ENCODE peak calls at places on chromosomes 1 and 21, in four cellular contexts. J, H, S and Q are unnamed samples.

GRCh38 chr1:54271341-54271740 is 71.4 kb downstream of the MRPL37 start:
- DNase-seq in J (no peak), H (no peak), S (no peak), Q (no peak)

GRCh38 chr1:236282159-236282716 is 480 bp upstream of the ERO1B start:
- DNase-seq in J (no peak), H (no peak), S (no peak), Q (no peak)

GRCh38 chr1:15916417-15916816 is 59.5 kb downstream of the ZBTB17 start:
- DNase-seq in J (no peak), H (no peak), S (no peak), Q (no peak)

GRCh38 chr1:53274541-53275185 is 36.3 kb upstream of the MAGOH start:
- DNase-seq in J (no peak), H (no peak), S (no peak), Q (no peak)

GRCh38 chr1:220666349-220666748 is 23.8 kb upstream of the C1orf115 start:
- DNase-seq in J (no peak), H (no peak), S (no peak), Q (no peak)

GRCh38 chr1:23376890-23377811 is 7.5 kb upstream of the ZNF436 start:
- DNase-seq in J (peak), H (peak), S (peak), Q (no peak)

GRCh38 chr1:208240698-208241355 is 3.4 kb downstream of the PLXNA2 start:
- DNase-seq in J (no peak), H (no peak), S (no peak), Q (no peak)

GRCh38 chr1:159076438-159076752 is 171 bp downstream of the AIM2 start:
- DNase-seq in J (no peak), H (no peak), S (no peak), Q (no peak)

GRCh38 chr1:214325401-214325800 is 44.4 kb downstream of the SMYD2 start:
- DNase-seq in J (no peak), H (no peak), S (no peak), Q (no peak)

GRCh38 chr1:206905295-206906164 is 8.3 kb downstream of the IL24 start:
- DNase-seq in J (peak), H (no peak), S (no peak), Q (no peak)

GRCh38 chr21:26124896-26125295 is 45.7 kb downstream of the APP start:
- DNase-seq in J (no peak), H (no peak), S (no peak), Q (no peak)

GRCh38 chr1:108896160-108897150 is 19.7 kb downstream of the GPSM2 start:
- DNase-seq in J (no peak), H (no peak), S (no peak), Q (no peak)

GRCh38 chr1:41361495-41362356 is 492 bp downstream of the FOXO6 start:
- DNase-seq in J (no peak), H (no peak), S (no peak), Q (peak)

GRCh38 chr1:228163004-228163753 is 2.4 kb upstream of the IBA57 start:
- DNase-seq in J (no peak), H (no peak), S (no peak), Q (no peak)

GRCh38 chr1:21904475-21904724 is 32.7 kb downstream of the HSPG2 start:
- DNase-seq in J (no peak), H (no peak), S (no peak), Q (no peak)

GRCh38 chr1:54171636-54172035 is 18.8 kb upstream of the CDCP2 start:
- DNase-seq in J (no peak), H (no peak), S (no peak), Q (no peak)

GRCh38 chr1:8443558-8444194 is 125.8 kb downstream of the SLC45A1 start:
- DNase-seq in J (no peak), H (no peak), S (no peak), Q (peak)

GRCh38 chr1:66168467-66168887 is 365.5 kb upstream of the SGIP1 start:
- DNase-seq in J (peak), H (no peak), S (no peak), Q (no peak)

GRCh38 chr1:235074335-235075120 is 54.1 kb downstream of the TOMM20 start:
- DNase-seq in J (peak), H (no peak), S (peak), Q (no peak)

GRCh38 chr1:9603766-9604753 is 15.3 kb downstream of the TMEM201 start:
- DNase-seq in J (no peak), H (no peak), S (no peak), Q (no peak)

GRCh38 chr21:26918318-26919065 is 48.4 kb downstream of the ADAMTS5 start:
- DNase-seq in J (no peak), H (no peak), S (no peak), Q (no peak)

GRCh38 chr1:15598436-15598835 is 13.6 kb upstream of the AGMAT start:
- DNase-seq in J (no peak), H (no peak), S (no peak), Q (no peak)

GRCh38 chr1:160907976-160908375 is 23.0 kb upstream of the ITLN1 start:
- DNase-seq in J (no peak), H (no peak), S (no peak), Q (no peak)

GRCh38 chr1:160901768-160902167 is 16.8 kb upstream of the ITLN1 start:
- DNase-seq in J (no peak), H (no peak), S (no peak), Q (no peak)

GRCh38 chr1:160905617-160905989 is 20.6 kb upstream of the ITLN1 start:
- DNase-seq in J (no peak), H (no peak), S (no peak), Q (no peak)

GRCh38 chr1:160910351-160910750 is 25.4 kb upstream of the ITLN1 start:
- DNase-seq in J (no peak), H (no peak), S (no peak), Q (no peak)

DNA sequence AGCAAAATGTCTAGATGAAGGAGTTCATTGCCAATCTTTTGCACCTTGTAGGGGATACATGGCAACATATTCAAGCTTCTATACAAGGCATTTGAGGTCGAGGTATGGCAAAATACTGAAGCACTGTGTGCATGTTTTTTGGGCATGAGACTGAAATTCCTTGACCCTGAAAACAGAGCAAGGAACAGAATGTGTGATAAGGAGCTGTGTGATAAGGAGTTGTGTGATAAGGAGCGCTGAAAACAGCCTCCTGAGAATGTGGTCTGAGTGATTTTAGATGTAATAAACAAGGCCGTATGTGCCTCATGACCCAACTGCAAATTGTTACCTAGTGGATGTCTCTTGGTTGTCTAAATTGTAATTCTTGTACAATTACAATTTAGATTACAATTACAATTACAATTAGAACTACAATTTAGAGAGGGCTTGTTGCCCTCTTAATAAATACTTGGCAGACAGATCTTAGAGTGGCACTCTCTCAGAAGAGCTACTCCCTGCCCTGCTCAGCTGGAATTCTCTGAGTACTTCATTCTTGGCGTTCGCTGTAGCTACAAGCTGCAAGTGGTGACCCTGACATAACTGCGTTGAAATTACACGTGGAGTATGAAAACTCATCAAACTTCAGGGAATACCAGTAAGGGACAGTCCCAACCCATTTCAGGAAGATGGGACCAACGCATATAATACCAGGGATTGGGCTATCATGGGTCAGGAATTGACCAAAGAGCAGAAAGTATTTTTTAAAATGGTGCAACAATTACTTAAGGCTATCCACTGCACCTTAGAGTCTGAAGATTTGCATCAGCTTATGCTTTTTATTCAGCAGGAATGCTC is 20.0 kb upstream of the ITLN1 start:
- DNase-seq in J (no peak), H (no peak), S (no peak), Q (no peak)
- TF ChIP-seq NR3C1 in J (no peak), H (no peak), S (no peak), Q (no peak)

GRCh38 chr1:174247472-174247871 is 88.2 kb downstream of the RABGAP1L start:
- DNase-seq in J (no peak), H (no peak), S (no peak), Q (peak)

GRCh38 chr1:174244017-174244416 is 84.7 kb downstream of the RABGAP1L start:
- DNase-seq in J (no peak), H (no peak), S (no peak), Q (no peak)

GRCh38 chr1:174242856-174243255 is 83.5 kb downstream of the RABGAP1L start:
- DNase-seq in J (no peak), H (no peak), S (no peak), Q (no peak)

GRCh38 chr1:174239541-174239940 is 80.2 kb downstream of the RABGAP1L start:
- DNase-seq in J (no peak), H (no peak), S (peak), Q (no peak)

GRCh38 chr1:174243451-174244000 is 84.2 kb downstream of the RABGAP1L start:
- DNase-seq in J (no peak), H (no peak), S (no peak), Q (no peak)
- TF ChIP-seq JUN in J (no peak), H (no peak), S (no peak), Q (no peak)

GRCh38 chr1:224127925-224128819 is 14.3 kb downstream of the FBXO28 start:
- DNase-seq in J (no peak), H (no peak), S (no peak), Q (no peak)
- TF ChIP-seq USF2 in J (no peak), H (no peak), S (no peak), Q (no peak)

DNA sequence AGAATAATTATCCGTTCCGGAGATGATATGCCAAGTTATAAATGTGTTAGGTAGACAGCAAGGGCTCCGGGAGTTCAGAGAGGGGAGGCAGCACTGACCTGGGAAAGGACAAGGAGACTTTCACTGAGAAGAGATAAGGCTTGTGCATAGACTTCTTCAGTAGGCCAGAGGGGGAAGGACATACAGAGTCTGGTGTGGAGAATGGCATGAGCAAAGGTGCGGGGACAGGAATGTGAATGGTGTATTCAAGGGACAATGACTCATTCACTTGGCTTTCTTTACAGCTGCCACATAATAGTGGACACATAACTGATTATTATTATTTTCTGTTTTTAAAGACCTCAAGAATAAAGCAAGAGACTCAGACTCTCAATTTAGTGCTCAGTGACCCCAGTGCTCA is 24.9 kb upstream of the ACBD6 start:
- DNase-seq in J (peak), H (peak), S (peak), Q (no peak)
- TF ChIP-seq NR3C1 in J (no peak), H (no peak), S (no peak), Q (no peak)

DNA sequence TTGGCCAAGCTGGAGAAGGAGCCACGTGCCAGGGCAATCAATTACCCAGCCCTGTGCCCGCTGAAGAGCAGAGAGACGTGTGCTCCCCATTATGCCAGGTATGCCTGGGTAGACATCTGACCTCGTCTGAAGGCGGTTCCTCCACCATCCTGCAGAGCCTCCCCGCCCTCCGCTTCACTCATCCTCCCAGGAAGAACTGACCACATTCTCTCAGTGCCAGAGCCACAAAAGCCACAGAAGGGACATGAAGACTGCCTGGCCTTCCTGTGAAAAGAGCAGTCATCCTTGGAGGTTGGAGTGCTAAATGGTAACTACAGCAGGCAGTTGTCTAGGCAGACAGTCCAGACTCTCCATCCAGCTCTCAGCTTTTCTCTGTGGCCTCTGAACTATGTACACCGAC is 12.0 kb downstream of the SYT2 start:
- DNase-seq in J (no peak), H (no peak), S (no peak), Q (no peak)
- TF ChIP-seq JUN in J (no peak), H (no peak), S (no peak), Q (no peak)